ENCODE peak calls at places on chromosome 7, in ten cellular contexts. J, F, E, A, B, P, T, Y, D and R are unnamed samples.

GRCh38 chr7:113202282-113202681 is 83.9 kb upstream of the SMIM30 start:
- DNase-seq in J (no peak), F (no peak), E (no peak), A (no peak), B (no peak), P (no peak), T (no peak), Y (no peak), D (no peak), R (no peak)

GRCh38 chr7:42175834-42176745 is 60.9 kb downstream of the GLI3 start:
- DNase-seq in J (no peak), F (no peak), E (no peak), A (no peak), B (no peak), P (no peak), T (peak), Y (no peak), D (no peak), R (no peak)

GRCh38 chr7:129213828-129214227 is 11.0 kb upstream of the AHCYL2 start:
- DNase-seq in J (no peak), F (no peak), E (peak), A (no peak), B (no peak), P (no peak), T (peak), Y (no peak), D (no peak), R (no peak)

GRCh38 chr7:40329601-40330153 is 194.9 kb downstream of the SUGCT start:
- DNase-seq in J (no peak), F (peak), E (peak), A (peak), B (no peak), P (peak), T (peak), Y (no peak), D (no peak), R (no peak)

GRCh38 chr7:5766321-5766761 is 15.1 kb downstream of the RNF216 start:
- DNase-seq in J (no peak), F (no peak), E (no peak), A (no peak), B (no peak), P (no peak), T (no peak), Y (no peak), D (peak), R (no peak)

GRCh38 chr7:125670926-125671572 is 741.4 kb upstream of the POT1 start:
- DNase-seq in J (no peak), F (no peak), E (no peak), A (no peak), B (no peak), P (no peak), T (peak), Y (no peak), D (no peak), R (no peak)

GRCh38 chr7:120053390-120053961 is 219.5 kb upstream of the KCND2 start:
- DNase-seq in J (no peak), F (no peak), E (no peak), A (no peak), B (no peak), P (no peak), T (no peak), Y (no peak), D (peak), R (no peak)

GRCh38 chr7:131026297-131027003 is 292.4 kb upstream of the KLF14 start:
- DNase-seq in J (no peak), F (no peak), E (no peak), A (no peak), B (no peak), P (no peak), T (peak), Y (no peak), D (no peak), R (no peak)

GRCh38 chr7:55533050-55533728 is 39.1 kb downstream of the VOPP1 start:
- DNase-seq in J (peak), F (peak), E (no peak), A (peak), B (no peak), P (peak), T (peak), Y (no peak), D (no peak), R (no peak)

GRCh38 chr7:73820013-73820412 is 10.8 kb upstream of the CLDN4 start:
- DNase-seq in J (no peak), F (no peak), E (no peak), A (no peak), B (no peak), P (no peak), T (no peak), Y (no peak), D (no peak), R (no peak)

GRCh38 chr7:94394399-94395140 is at the start of gene COL1A2:
- DNase-seq in J (no peak), F (peak), E (no peak), A (no peak), B (peak), P (peak), T (peak), Y (peak), D (peak), R (peak)

GRCh38 chr7:5452937-5453540 is 29.4 kb upstream of the TNRC18 start:
- DNase-seq in J (no peak), F (no peak), E (peak), A (peak), B (no peak), P (no peak), T (no peak), Y (no peak), D (no peak), R (no peak)

GRCh38 chr7:157018328-157018996 is 8.0 kb upstream of the MNX1 start:
- DNase-seq in J (no peak), F (no peak), E (no peak), A (no peak), B (no peak), P (no peak), T (no peak), Y (no peak), D (no peak), R (no peak)

GRCh38 chr7:96591159-96591899 is 118.3 kb downstream of the SEM1 start:
- DNase-seq in J (no peak), F (no peak), E (no peak), A (no peak), B (no peak), P (no peak), T (no peak), Y (no peak), D (no peak), R (no peak)

GRCh38 chr7:82284936-82285519 is 158.5 kb downstream of the CACNA2D1 start:
- DNase-seq in J (no peak), F (no peak), E (no peak), A (no peak), B (no peak), P (no peak), T (no peak), Y (no peak), D (peak), R (no peak)

GRCh38 chr7:44195901-44196300 is 4.9 kb upstream of the YKT6 start:
- DNase-seq in J (no peak), F (no peak), E (no peak), A (no peak), B (no peak), P (no peak), T (peak), Y (no peak), D (no peak), R (no peak)

GRCh38 chr7:132371948-132372347 is 204.3 kb downstream of the PLXNA4 start:
- DNase-seq in J (no peak), F (no peak), E (no peak), A (no peak), B (no peak), P (no peak), T (no peak), Y (no peak), D (no peak), R (no peak)

GRCh38 chr7:25186436-25186835 is 41.9 kb downstream of the NPVF start:
- DNase-seq in J (no peak), F (no peak), E (no peak), A (no peak), B (no peak), P (no peak), T (no peak), Y (no peak), D (no peak), R (no peak)

GRCh38 chr7:4255336-4255735 is 426.8 kb upstream of the FOXK1 start:
- DNase-seq in J (no peak), F (no peak), E (no peak), A (no peak), B (no peak), P (no peak), T (no peak), Y (no peak), D (no peak), R (no peak)

GRCh38 chr7:149147730-149148653 is 739 bp downstream of the ZNF398 start:
- DNase-seq in J (peak), F (peak), E (peak), A (peak), B (peak), P (peak), T (peak), Y (peak), D (no peak), R (peak)

GRCh38 chr7:25314729-25315267 is 86.5 kb upstream of the NPVF start:
- DNase-seq in J (no peak), F (no peak), E (peak), A (no peak), B (peak), P (no peak), T (peak), Y (peak), D (no peak), R (no peak)

GRCh38 chr7:101486056-101486763 is 123.5 kb downstream of the COL26A1 start:
- DNase-seq in J (no peak), F (no peak), E (no peak), A (no peak), B (no peak), P (no peak), T (no peak), Y (no peak), D (no peak), R (no peak)

GRCh38 chr7:108627476-108628051 is 57.9 kb downstream of the DNAJB9 start:
- DNase-seq in J (no peak), F (no peak), E (no peak), A (no peak), B (no peak), P (no peak), T (no peak), Y (no peak), D (no peak), R (no peak)

GRCh38 chr7:38916396-38916795 is 7.4 kb upstream of the VPS41 start:
- DNase-seq in J (no peak), F (no peak), E (no peak), A (no peak), B (no peak), P (no peak), T (no peak), Y (no peak), D (no peak), R (no peak)

GRCh38 chr7:30988346-30989005 is 24.7 kb downstream of the GHRHR start:
- DNase-seq in J (no peak), F (no peak), E (peak), A (no peak), B (peak), P (no peak), T (peak), Y (peak), D (no peak), R (peak)

GRCh38 chr7:128154519-128154918 is 86.6 kb upstream of the LEP start:
- DNase-seq in J (no peak), F (no peak), E (no peak), A (no peak), B (no peak), P (no peak), T (no peak), Y (no peak), D (no peak), R (no peak)

GRCh38 chr7:149225106-149225505 is 14.3 kb upstream of the ZNF212 start:
- DNase-seq in J (no peak), F (peak), E (no peak), A (no peak), B (no peak), P (no peak), T (no peak), Y (no peak), D (no peak), R (no peak)

GRCh38 chr7:158391141-158391540 is 196.5 kb downstream of the PTPRN2 start:
- DNase-seq in J (no peak), F (no peak), E (no peak), A (no peak), B (no peak), P (no peak), T (no peak), Y (no peak), D (no peak), R (no peak)

GRCh38 chr7:27131390-27131819 is 848 bp upstream of the HOXA4 start:
- DNase-seq in J (no peak), F (no peak), E (no peak), A (no peak), B (no peak), P (no peak), T (no peak), Y (no peak), D (no peak), R (no peak)

GRCh38 chr7:90474284-90475210 is 5.1 kb downstream of the PTTG1IP2 start:
- DNase-seq in J (no peak), F (no peak), E (no peak), A (no peak), B (no peak), P (no peak), T (peak), Y (no peak), D (peak), R (no peak)

GRCh38 chr7:119482209-119482608 is 790.8 kb upstream of the KCND2 start:
- DNase-seq in J (no peak), F (peak), E (peak), A (no peak), B (peak), P (no peak), T (peak), Y (no peak), D (no peak), R (peak)